ENCODE peak calls at places on chromosomes 16 and 17, in six cellular contexts. R, Q, W, L, C and P are unnamed samples.
A peak's percentile ranks its signal among the peaks of the same experiment; 100 is the strongest.

GRCh38 chr17:70906808-70907207 is 737.5 kb downstream of the KCNJ2 start:
- DNase-seq in R (peak; percentile 88), Q (no peak), W (peak; percentile 30), L (no peak), C (no peak), P (peak; percentile 61)

GRCh38 chr17:47210105-47210504 is 957 bp downstream of the MYL4 start:
- DNase-seq in R (no peak), Q (no peak), W (no peak), L (no peak), C (no peak), P (no peak)

GRCh38 chr17:70808596-70808995 is 639.3 kb downstream of the KCNJ2 start:
- DNase-seq in R (peak; percentile 28), Q (peak; percentile 3), W (no peak), L (no peak), C (no peak), P (no peak)

GRCh38 chr17:14779236-14779635 is 478.4 kb downstream of the HS3ST3B1 start:
- DNase-seq in R (no peak), Q (no peak), W (no peak), L (no peak), C (no peak), P (no peak)

GRCh38 chr17:76104140-76104895 is 731 bp upstream of the EXOC7 start:
- DNase-seq in R (no peak), Q (no peak), W (no peak), L (no peak), C (no peak), P (no peak)

GRCh38 chr16:17211797-17212196 is 259.0 kb downstream of the XYLT1 start:
- DNase-seq in R (no peak), Q (no peak), W (no peak), L (peak; percentile 41), C (no peak), P (no peak)

GRCh38 chr16:53372942-53373871 is 61.1 kb upstream of the RBL2 start:
- DNase-seq in R (no peak), Q (peak; percentile 32), W (no peak), L (peak; percentile 70), C (no peak), P (no peak)

GRCh38 chr17:64599187-64599676 is 62.9 kb downstream of the SMURF2 start:
- DNase-seq in R (no peak), Q (no peak), W (no peak), L (peak; percentile 60), C (no peak), P (no peak)

GRCh38 chr17:73645050-73645871 is 1.0 kb upstream of the SDK2 start:
- DNase-seq in R (no peak), Q (peak; percentile 40), W (peak; percentile 67), L (peak; percentile 37), C (no peak), P (peak; percentile 32)

GRCh38 chr17:82334622-82335394 is 1.2 kb upstream of the SECTM1 start:
- DNase-seq in R (peak; percentile 19), Q (no peak), W (no peak), L (peak; percentile 20), C (peak; percentile 28), P (no peak)

GRCh38 chr16:13312063-13312462 is 410.7 kb downstream of the SHISA9 start:
- DNase-seq in R (no peak), Q (no peak), W (no peak), L (no peak), C (no peak), P (no peak)